ENCODE peak calls at places on chromosomes 2 and 18, in six cellular contexts. V, B, H, J, F and R are unnamed samples. For H3K36me3, the result is how much of the 10 kb centered on the place peaks cover.

GRCh38 chr2:241517297-241517696 is 8.9 kb upstream of the STK25 start:
- DNase-seq in V (no peak), F (no peak), B (no peak), J (no peak), H (no peak), R (no peak)

GRCh38 chr2:136393515-136393914 is 275.6 kb upstream of the CXCR4 start:
- DNase-seq in V (no peak), F (no peak), B (no peak), J (no peak), H (no peak), R (no peak)

GRCh38 chr2:240925576-240926515 is 19.7 kb downstream of the CROCC2 start:
- DNase-seq in J (no peak), H (no peak), B (no peak), F (peak), V (peak), R (no peak)

GRCh38 chr2:37610638-37611289 is 60.7 kb downstream of the CDC42EP3 start:
- DNase-seq in F (no peak), B (no peak), V (no peak), H (no peak), J (no peak), R (no peak)

GRCh38 chr2:185806783-185807182 is 68.2 kb downstream of the FSIP2 start:
- DNase-seq in J (no peak), B (no peak), V (no peak), H (no peak), F (no peak), R (no peak)

GRCh38 chr2:174442546-174443510 is 44.0 kb downstream of the GPR155 start:
- DNase-seq in F (no peak), H (no peak), B (no peak), V (no peak), J (peak), R (no peak)

GRCh38 chr2:142682528-142682927 is 194.9 kb upstream of the KYNU start:
- DNase-seq in V (no peak), B (peak), F (no peak), H (no peak), J (peak), R (no peak)

GRCh38 chr2:31136732-31137131 is 1.5 kb downstream of the GALNT14 start:
- DNase-seq in B (no peak), J (no peak), V (no peak), F (no peak), H (no peak), R (no peak)

GRCh38 chr2:24048662-24049484 is 668 bp upstream of the FKBP1B start:
- DNase-seq in J (no peak), F (no peak), V (no peak), B (no peak), H (no peak), R (no peak)

GRCh38 chr2:138275881-138276280 is 225.7 kb upstream of the SPOPL start:
- DNase-seq in B (peak), H (no peak), V (no peak), J (no peak), F (no peak), R (no peak)

GRCh38 chr2:9284521-9285297 is 78.1 kb downstream of the ASAP2 start:
- DNase-seq in B (no peak), V (no peak), F (no peak), J (no peak), H (no peak), R (no peak)

GRCh38 chr18:56988022-56988421 is 158.9 kb upstream of the BOD1L2 start:
- DNase-seq in F (no peak), J (no peak), B (no peak), H (no peak), V (no peak), R (no peak)

GRCh38 chr2:47724221-47724981 is 58.5 kb upstream of the MSH6 start:
- DNase-seq in H (no peak), F (no peak), J (peak), B (no peak), V (no peak), R (no peak)

GRCh38 chr2:121287146-121287798 is 2.3 kb upstream of the TFCP2L1 start:
- DNase-seq in F (no peak), H (no peak), B (no peak), V (no peak), J (no peak), R (no peak)

GRCh38 chr2:164896226-164896625 is 54.6 kb upstream of the COBLL1 start:
- DNase-seq in J (peak), B (no peak), V (no peak), H (no peak), F (no peak), R (no peak)

DNA sequence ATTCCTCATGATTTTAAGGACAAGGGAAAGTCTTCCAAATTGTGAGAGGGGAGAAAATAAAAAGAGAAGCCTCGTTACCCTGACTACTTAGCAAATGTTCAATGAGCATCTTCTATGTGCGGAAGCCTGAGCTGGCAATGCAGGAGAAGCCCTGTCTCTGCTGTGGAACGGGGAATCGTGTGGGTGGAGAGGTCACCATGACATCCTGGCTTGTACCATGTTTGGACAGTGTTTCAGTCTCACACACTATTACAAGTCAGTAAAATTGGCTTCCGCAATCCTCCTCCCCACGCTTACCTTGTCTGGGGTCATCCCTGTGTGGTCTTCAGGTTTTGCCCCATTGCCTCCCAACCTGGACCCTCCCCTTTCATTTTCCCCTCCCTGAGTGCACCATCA is 65.0 kb upstream of the PPM1B start:
- DNase-seq in J (no peak), V (no peak), B (no peak), H (no peak), F (no peak), R (no peak)
- H3K27ac ChIP-seq in J (no peak), V (no peak), B (no peak), H (no peak), F (no peak), R (no peak)

GRCh38 chr2:206056286-206056685 is 29.7 kb downstream of the INO80D start:
- DNase-seq in J (no peak), V (no peak), H (no peak), B (no peak), F (no peak), R (no peak)
- H3K36me3 ChIP-seq in J (under half), V (under half), H (under half), B (under half), F (under half), R (under half)

DNA sequence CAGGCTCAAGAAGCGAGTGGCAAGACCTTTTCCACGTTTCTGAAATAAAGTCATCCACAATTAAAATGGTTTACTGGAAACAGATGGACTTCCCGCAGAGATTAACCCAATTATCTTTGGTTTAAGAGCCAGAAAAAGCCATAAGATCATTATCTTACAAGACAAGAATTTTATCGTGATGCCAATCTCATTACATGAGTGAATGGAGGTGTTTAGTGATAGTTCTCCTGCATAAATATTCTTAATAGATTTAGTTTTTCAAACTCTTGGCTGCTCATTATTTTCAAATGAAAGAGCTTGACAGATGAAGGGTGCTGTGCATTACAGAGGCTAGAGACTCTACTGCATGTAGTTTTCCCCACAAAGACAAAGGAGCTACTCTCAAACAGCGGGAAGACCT is 1028.4 kb upstream of the PIK3C3 start:
- DNase-seq in H (no peak), J (no peak), V (no peak), F (no peak), B (no peak), R (no peak)
- H3K27ac ChIP-seq in H (no peak), J (no peak), V (no peak), F (no peak), B (no peak), R (no peak)

GRCh38 chr2:60885683-60886082 is 4.3 kb downstream of the REL start:
- DNase-seq in F (no peak), B (peak), H (no peak), J (no peak), V (no peak), R (no peak)

GRCh38 chr2:60884795-60885194 is 3.4 kb downstream of the REL start:
- DNase-seq in J (peak), B (no peak), V (no peak), F (no peak), H (no peak), R (no peak)

GRCh38 chr2:60880988-60881932 is at the start of gene REL:
- DNase-seq in F (peak), H (peak), V (peak), J (peak), B (peak), R (peak)

GRCh38 chr2:60882971-60883753 is 1.8 kb downstream of the REL start:
- DNase-seq in J (peak), B (no peak), H (peak), V (no peak), F (no peak), R (peak)

GRCh38 chr2:60883896-60884295 is 2.5 kb downstream of the REL start:
- DNase-seq in H (no peak), B (no peak), V (no peak), J (no peak), F (no peak), R (no peak)
- H3K36me3 ChIP-seq in H (under half), B (under half), V (under half), J (under half), F (under half), R (under half)

GRCh38 chr18:51251625-51252024 is 54.1 kb upstream of the MEX3C start:
- DNase-seq in V (no peak), J (no peak), F (no peak), H (peak), B (no peak), R (no peak)

GRCh38 chr18:51253476-51253875 is 56.0 kb upstream of the MEX3C start:
- DNase-seq in B (peak), F (no peak), H (no peak), J (peak), V (no peak), R (no peak)

GRCh38 chr18:51255694-51256093 is 58.2 kb upstream of the MEX3C start:
- DNase-seq in H (no peak), B (no peak), J (peak), V (no peak), F (no peak), R (no peak)

DNA sequence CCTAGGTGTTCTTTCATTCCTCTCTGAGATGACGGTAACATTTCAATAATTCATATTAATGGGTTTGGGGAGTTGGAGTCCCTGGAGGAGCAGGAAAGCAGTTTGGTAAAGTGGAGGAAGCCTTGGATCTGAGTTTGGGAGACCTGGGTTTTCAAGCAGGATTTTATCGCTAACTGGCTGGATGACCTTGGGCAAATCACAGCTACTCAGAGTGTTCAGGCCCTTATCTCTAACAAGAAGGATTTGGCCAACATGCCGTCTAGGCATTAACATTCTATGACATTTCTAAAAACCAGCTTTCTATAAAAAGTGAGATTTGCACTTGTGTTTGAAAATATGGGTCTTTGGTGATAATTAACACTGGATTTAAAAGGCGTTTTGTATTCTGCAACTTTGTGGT is 59.7 kb upstream of the MEX3C start:
- DNase-seq in B (no peak), H (no peak), J (no peak), F (no peak), V (no peak), R (no peak)
- H3K27ac ChIP-seq in B (no peak), H (no peak), J (no peak), F (no peak), V (no peak), R (no peak)

GRCh38 chr2:234992196-234992595 is 40.4 kb downstream of the SH3BP4 start:
- DNase-seq in J (no peak), F (no peak), V (no peak), B (no peak), H (no peak), R (no peak)
- H3K36me3 ChIP-seq in J (under half), F (under half), V (under half), B (under half), H (under half), R (under half)

DNA sequence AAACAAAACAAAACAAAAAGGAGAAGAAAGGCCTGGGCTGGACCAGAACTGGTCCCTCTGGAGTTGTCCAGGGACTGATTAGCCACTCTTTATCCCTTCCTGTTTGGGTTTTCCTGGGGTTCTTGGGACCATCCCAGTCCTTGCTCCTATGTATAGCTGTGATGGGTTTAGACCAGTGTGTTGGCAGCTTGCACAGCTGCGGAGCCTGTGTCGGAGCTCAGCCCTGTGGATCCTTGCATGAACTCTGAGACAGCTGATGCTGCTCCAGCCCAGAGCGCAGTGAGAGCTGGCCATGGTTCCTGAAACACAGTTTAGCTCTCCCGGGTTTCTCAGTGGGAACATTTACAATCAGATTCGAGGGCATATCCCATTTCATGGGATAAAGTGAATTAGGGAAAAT is 16.9 kb downstream of the IMPA2 start:
- DNase-seq in F (no peak), J (no peak), V (peak), H (no peak), B (no peak), R (no peak)
- H3K27ac ChIP-seq in F (no peak), J (no peak), V (peak), H (no peak), B (no peak), R (no peak)